ENCODE peak calls at places on chromosomes 3 and 15, in six cellular contexts. U is HepG2, N is NT2/D1, A is HCT116, Z is K562, M is H1. W is an unnamed sample.

GRCh38 chr3:160133757-160134156 is 91.5 kb upstream of the C3orf80 start:
- DNase-seq in U (peak; percentile 25), N (peak; percentile 5), A (peak; percentile 40), Z (peak; percentile 61), M (peak; percentile 19), W (no peak)

GRCh38 chr3:118530350-118530922 is 504.2 kb downstream of the IGSF11 start:
- DNase-seq in U (no peak), N (no peak), A (no peak), Z (no peak), M (no peak), W (no peak)

GRCh38 chr3:129836381-129837056 is 57.0 kb downstream of the TMCC1 start:
- DNase-seq in U (no peak), N (no peak), A (no peak), Z (no peak), M (no peak), W (no peak)

GRCh38 chr3:160343132-160343531 is 55.9 kb downstream of the IFT80 start:
- DNase-seq in U (peak; percentile 16), N (no peak), A (no peak), Z (peak; percentile 10), M (no peak), W (peak; percentile 5)

GRCh38 chr3:193827039-193827669 is 234.1 kb downstream of the OPA1 start:
- DNase-seq in U (no peak), N (no peak), A (no peak), Z (no peak), M (no peak), W (peak; percentile 19)

GRCh38 chr3:113035387-113035982 is 44.7 kb downstream of the GTPBP8 start:
- DNase-seq in U (peak; percentile 49), N (peak; percentile 64), A (peak; percentile 50), Z (peak; percentile 53), M (no peak), W (peak; percentile 69)

GRCh38 chr3:178392553-178392952 is 143.7 kb upstream of the KCNMB2 start:
- DNase-seq in U (no peak), N (no peak), A (no peak), Z (no peak), M (no peak), W (no peak)

GRCh38 chr3:189936210-189936609 is 184.5 kb downstream of the P3H2 start:
- DNase-seq in U (no peak), N (no peak), A (no peak), Z (no peak), M (no peak), W (no peak)

GRCh38 chr3:194240766-194241165 is 104.8 kb downstream of the HES1 start:
- DNase-seq in U (no peak), N (no peak), A (no peak), Z (no peak), M (no peak), W (no peak)

GRCh38 chr15:32877201-32877600 is 159.4 kb downstream of the GREM1 start:
- DNase-seq in U (no peak), N (no peak), A (no peak), Z (no peak), M (no peak), W (no peak)

GRCh38 chr3:21750831-21751391 is at the start of gene ZNF385D:
- DNase-seq in U (no peak), N (peak; percentile 72), A (no peak), Z (no peak), M (peak; percentile 64), W (peak; percentile 63)

GRCh38 chr3:42898896-42899675 is 6.9 kb upstream of the ZNF662 start:
- DNase-seq in U (no peak), N (no peak), A (no peak), Z (no peak), M (no peak), W (no peak)

GRCh38 chr15:67126551-67127333 is 61.3 kb downstream of the SMAD3 start:
- DNase-seq in U (peak; percentile 72), N (no peak), A (no peak), Z (no peak), M (no peak), W (no peak)

GRCh38 chr3:45799586-45799985 is 3.2 kb upstream of the SLC6A20 start:
- DNase-seq in U (no peak), N (no peak), A (no peak), Z (no peak), M (no peak), W (no peak)

GRCh38 chr15:95559875-95560394 is 770.6 kb upstream of the NR2F2 start:
- DNase-seq in U (no peak), N (no peak), A (peak; percentile 78), Z (peak; percentile 32), M (no peak), W (no peak)

GRCh38 chr3:196179380-196180308 is 31.6 kb downstream of the ZDHHC19 start:
- DNase-seq in U (no peak), N (peak; percentile 77), A (no peak), Z (peak; percentile 74), M (no peak), W (peak; percentile 36)

GRCh38 chr3:51269466-51269865 is 115.6 kb upstream of the MANF start:
- DNase-seq in U (no peak), N (no peak), A (no peak), Z (no peak), M (no peak), W (no peak)

GRCh38 chr15:47412802-47413201 is 304.5 kb upstream of the SEMA6D start:
- DNase-seq in U (no peak), N (no peak), A (no peak), Z (no peak), M (no peak), W (peak; percentile 12)

GRCh38 chr3:173635826-173636225 is 238.3 kb downstream of the NLGN1 start:
- DNase-seq in U (no peak), N (no peak), A (no peak), Z (no peak), M (no peak), W (no peak)

GRCh38 chr3:28788571-28788970 is 439.9 kb upstream of the AZI2 start:
- DNase-seq in U (no peak), N (no peak), A (no peak), Z (no peak), M (no peak), W (no peak)

GRCh38 chr3:72957303-72957702 is 39.3 kb upstream of the PPP4R2 start:
- DNase-seq in U (peak; percentile 95), N (no peak), A (no peak), Z (no peak), M (no peak), W (no peak)

GRCh38 chr15:76340198-76340801 is 3.7 kb downstream of the ISL2 start:
- DNase-seq in U (no peak), N (no peak), A (no peak), Z (no peak), M (no peak), W (peak; percentile 28)

GRCh38 chr3:141382571-141382970 is 14.3 kb downstream of the ZBTB38 start:
- DNase-seq in U (no peak), N (no peak), A (no peak), Z (no peak), M (no peak), W (no peak)

GRCh38 chr15:78049691-78050440 is 27.6 kb downstream of the TBC1D2B start:
- DNase-seq in U (no peak), N (no peak), A (no peak), Z (no peak), M (no peak), W (no peak)

GRCh38 chr3:122077293-122078234 is 22.4 kb downstream of the CD86 start:
- DNase-seq in U (no peak), N (no peak), A (no peak), Z (no peak), M (no peak), W (no peak)

GRCh38 chr3:45551214-45552010 is 43.1 kb upstream of the LIMD1 start:
- DNase-seq in U (peak; percentile 13), N (no peak), A (peak; percentile 39), Z (peak; percentile 80), M (peak; percentile 13), W (no peak)

GRCh38 chr15:32730677-32731654 is 13.2 kb downstream of the GREM1 start:
- DNase-seq in U (peak; percentile 47), N (no peak), A (peak; percentile 55), Z (peak; percentile 72), M (no peak), W (no peak)

GRCh38 chr15:89052474-89052873 is 35.8 kb upstream of the ABHD2 start:
- DNase-seq in U (no peak), N (no peak), A (no peak), Z (no peak), M (no peak), W (no peak)

GRCh38 chr3:42829083-42829627 is 19.9 kb downstream of the ACKR2 start:
- DNase-seq in U (peak; percentile 95), N (no peak), A (peak; percentile 19), Z (no peak), M (no peak), W (no peak)

GRCh38 chr3:46994801-46995731 is 15.6 kb downstream of the NBEAL2 start:
- DNase-seq in U (no peak), N (no peak), A (no peak), Z (no peak), M (no peak), W (peak; percentile 18)

GRCh38 chr15:59020321-59020720 is 32.9 kb downstream of the RNF111 start:
- DNase-seq in U (peak; percentile 2), N (no peak), A (no peak), Z (no peak), M (no peak), W (no peak)

GRCh38 chr15:101121511-101122090 is 130.2 kb downstream of the CHSY1 start:
- DNase-seq in U (no peak), N (no peak), A (no peak), Z (peak; percentile 49), M (no peak), W (peak; percentile 91)
- TF ChIP-seq YY1 in U (no peak), N (no peak), A (no peak), Z (no peak), M (no peak), W (no peak)

GRCh38 chr15:29859981-29860745 is 37.9 kb upstream of the TJP1 start:
- DNase-seq in U (no peak), N (no peak), A (no peak), Z (no peak), M (no peak), W (no peak)
- TF ChIP-seq YY1 in U (no peak), N (no peak), A (no peak), Z (no peak), M (no peak), W (no peak)

DNA sequence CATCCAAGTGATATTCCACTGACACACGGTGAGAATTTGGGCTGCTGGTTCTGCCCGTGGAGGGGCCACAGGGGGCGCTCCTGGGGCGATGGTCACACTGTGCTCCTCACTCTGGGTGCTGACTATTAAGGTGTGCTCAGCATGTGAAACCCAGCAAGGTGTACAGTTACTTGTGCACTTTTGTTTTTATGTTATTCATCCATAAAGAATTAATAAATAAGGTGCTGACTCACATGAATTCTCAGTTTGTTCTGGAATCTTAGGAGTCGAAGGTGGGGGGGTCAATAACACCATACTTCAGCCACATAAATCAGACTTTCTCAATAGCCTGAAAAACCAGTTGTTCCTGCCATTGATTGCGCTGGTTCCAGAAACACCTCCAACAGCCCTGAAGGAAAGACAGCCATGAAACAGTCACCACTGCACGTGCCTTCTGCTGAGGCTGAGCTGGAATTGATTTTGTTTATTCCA is 53.5 kb upstream of the SPATA12 start:
- DNase-seq in U (no peak), N (no peak), A (peak; percentile 56), Z (peak; percentile 40), M (no peak), W (no peak)
- TF ChIP-seq YY1 in U (no peak), N (no peak), A (peak; percentile 10), Z (no peak), M (no peak), W (no peak)

DNA sequence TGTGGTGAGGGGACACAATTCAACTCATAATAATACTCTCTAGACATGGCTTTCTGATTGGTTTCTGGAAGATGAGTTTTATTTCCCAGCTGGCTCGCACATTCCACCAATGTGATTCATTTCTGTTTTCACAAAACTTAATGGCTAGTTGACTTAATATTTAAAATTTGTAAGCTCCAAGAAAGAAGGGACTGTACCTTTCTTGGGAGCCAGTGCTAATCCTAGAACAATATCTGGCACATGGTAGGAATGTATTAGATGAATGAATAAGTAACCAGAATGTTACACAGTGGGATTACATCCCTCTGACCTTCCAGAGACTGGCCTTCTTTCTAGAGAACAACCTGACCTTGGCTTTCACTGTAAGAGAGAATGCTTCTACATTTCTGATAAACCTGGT is 262.8 kb downstream of the RORA start:
- DNase-seq in U (no peak), N (no peak), A (no peak), Z (no peak), M (no peak), W (no peak)
- TF ChIP-seq YY1 in U (no peak), N (no peak), A (no peak), Z (no peak), M (no peak), W (no peak)